ENCODE peak calls at places on chromosomes 13 and 19, in six cellular contexts. One of them, this sample, is unnamed.

GRCh38 chr13:50425772-50426171 is 410.5 kb downstream of the KCNRG start:
- DNase-seq in frontal cortex: no peak
- DNase-seq in GM12878: no peak
- DNase-seq in gastrocnemius medialis: no peak
- DNase-seq in central memory CD4-positive, alpha-beta T cell: no peak
- DNase-seq in brain pericyte: no peak
- DNase-seq in this sample: no peak

GRCh38 chr13:50847501-50847900 is 4.0 kb upstream of the DLEU7 start:
- DNase-seq in frontal cortex: no peak
- DNase-seq in GM12878: no peak
- DNase-seq in gastrocnemius medialis: no peak
- DNase-seq in central memory CD4-positive, alpha-beta T cell: no peak
- DNase-seq in brain pericyte: no peak
- DNase-seq in this sample: no peak

GRCh38 chr13:96519380-96519779 is 429.5 kb downstream of the HS6ST3 start:
- DNase-seq in frontal cortex: no peak
- DNase-seq in GM12878: no peak
- DNase-seq in gastrocnemius medialis: no peak
- DNase-seq in central memory CD4-positive, alpha-beta T cell: no peak
- DNase-seq in brain pericyte: no peak
- DNase-seq in this sample: no peak

GRCh38 chr19:52138614-52139290 is 986 bp downstream of the ZNF616 start:
- DNase-seq in frontal cortex: no peak
- DNase-seq in GM12878: no peak
- DNase-seq in gastrocnemius medialis: peak
- DNase-seq in central memory CD4-positive, alpha-beta T cell: no peak
- DNase-seq in brain pericyte: no peak
- DNase-seq in this sample: peak

GRCh38 chr19:32318884-32319520 is 26.4 kb upstream of the ZNF507 start:
- DNase-seq in frontal cortex: no peak
- DNase-seq in GM12878: no peak
- DNase-seq in gastrocnemius medialis: no peak
- DNase-seq in central memory CD4-positive, alpha-beta T cell: no peak
- DNase-seq in brain pericyte: no peak
- DNase-seq in this sample: no peak

GRCh38 chr19:18046066-18046718 is 38.2 kb downstream of the ARRDC2 start:
- DNase-seq in frontal cortex: no peak
- DNase-seq in GM12878: no peak
- DNase-seq in gastrocnemius medialis: no peak
- DNase-seq in central memory CD4-positive, alpha-beta T cell: no peak
- DNase-seq in brain pericyte: no peak
- DNase-seq in this sample: no peak

GRCh38 chr13:42707596-42707995 is 73.8 kb upstream of the FAM216B start:
- DNase-seq in frontal cortex: no peak
- DNase-seq in GM12878: no peak
- DNase-seq in gastrocnemius medialis: no peak
- DNase-seq in central memory CD4-positive, alpha-beta T cell: no peak
- DNase-seq in brain pericyte: no peak
- DNase-seq in this sample: no peak

GRCh38 chr19:50322234-50322633 is 6.9 kb downstream of the KCNC3 start:
- DNase-seq in frontal cortex: no peak
- DNase-seq in GM12878: no peak
- DNase-seq in gastrocnemius medialis: no peak
- DNase-seq in central memory CD4-positive, alpha-beta T cell: no peak
- DNase-seq in brain pericyte: no peak
- DNase-seq in this sample: no peak

GRCh38 chr19:2922987-2923386 is 21.8 kb downstream of the ZNF77 start:
- DNase-seq in frontal cortex: no peak
- DNase-seq in GM12878: no peak
- DNase-seq in gastrocnemius medialis: no peak
- DNase-seq in central memory CD4-positive, alpha-beta T cell: no peak
- DNase-seq in brain pericyte: no peak
- DNase-seq in this sample: no peak

GRCh38 chr13:100600915-100601314 is 12.3 kb upstream of the GGACT start:
- DNase-seq in frontal cortex: no peak
- DNase-seq in GM12878: no peak
- DNase-seq in gastrocnemius medialis: no peak
- DNase-seq in central memory CD4-positive, alpha-beta T cell: no peak
- DNase-seq in brain pericyte: no peak
- DNase-seq in this sample: peak

GRCh38 chr19:48203227-48203793 is 32.8 kb downstream of the ZSWIM9 start:
- DNase-seq in frontal cortex: no peak
- DNase-seq in GM12878: no peak
- DNase-seq in gastrocnemius medialis: no peak
- DNase-seq in central memory CD4-positive, alpha-beta T cell: no peak
- DNase-seq in brain pericyte: no peak
- DNase-seq in this sample: peak

GRCh38 chr13:83286737-83287136 is 595.5 kb downstream of the SLITRK1 start:
- DNase-seq in frontal cortex: no peak
- DNase-seq in GM12878: no peak
- DNase-seq in gastrocnemius medialis: no peak
- DNase-seq in central memory CD4-positive, alpha-beta T cell: no peak
- DNase-seq in brain pericyte: no peak
- DNase-seq in this sample: no peak

GRCh38 chr13:102127153-102127552 is 274.7 kb downstream of the FGF14 start:
- DNase-seq in frontal cortex: no peak
- DNase-seq in GM12878: no peak
- DNase-seq in gastrocnemius medialis: no peak
- DNase-seq in central memory CD4-positive, alpha-beta T cell: no peak
- DNase-seq in brain pericyte: no peak
- DNase-seq in this sample: no peak

GRCh38 chr13:27170521-27171243 is 929 bp downstream of the USP12 start:
- DNase-seq in frontal cortex: peak
- DNase-seq in GM12878: no peak
- DNase-seq in gastrocnemius medialis: peak
- DNase-seq in central memory CD4-positive, alpha-beta T cell: peak
- DNase-seq in brain pericyte: no peak
- DNase-seq in this sample: peak

GRCh38 chr19:15453091-15453498 is 3.3 kb upstream of the WIZ start:
- DNase-seq in frontal cortex: no peak
- DNase-seq in GM12878: no peak
- DNase-seq in gastrocnemius medialis: no peak
- DNase-seq in central memory CD4-positive, alpha-beta T cell: no peak
- DNase-seq in brain pericyte: no peak
- DNase-seq in this sample: no peak

GRCh38 chr13:48750588-48751383 is 97.1 kb downstream of the CYSLTR2 start:
- DNase-seq in frontal cortex: no peak
- DNase-seq in GM12878: no peak
- DNase-seq in gastrocnemius medialis: no peak
- DNase-seq in central memory CD4-positive, alpha-beta T cell: no peak
- DNase-seq in brain pericyte: no peak
- DNase-seq in this sample: no peak

GRCh38 chr19:49214701-49215100 is 57.1 kb downstream of the TRPM4 start:
- DNase-seq in frontal cortex: no peak
- DNase-seq in GM12878: no peak
- DNase-seq in gastrocnemius medialis: no peak
- DNase-seq in central memory CD4-positive, alpha-beta T cell: no peak
- DNase-seq in brain pericyte: no peak
- DNase-seq in this sample: no peak

GRCh38 chr13:39322836-39323585 is 280.0 kb downstream of the LHFPL6 start:
- DNase-seq in frontal cortex: no peak
- DNase-seq in GM12878: no peak
- DNase-seq in gastrocnemius medialis: no peak
- DNase-seq in central memory CD4-positive, alpha-beta T cell: no peak
- DNase-seq in brain pericyte: no peak
- DNase-seq in this sample: no peak

GRCh38 chr13:113879506-113880360 is 15.9 kb upstream of the GAS6 start:
- DNase-seq in frontal cortex: no peak
- DNase-seq in GM12878: no peak
- DNase-seq in gastrocnemius medialis: no peak
- DNase-seq in central memory CD4-positive, alpha-beta T cell: no peak
- DNase-seq in brain pericyte: no peak
- DNase-seq in this sample: no peak

GRCh38 chr13:67549331-67549730 is 319.2 kb upstream of the PCDH9 start:
- DNase-seq in frontal cortex: no peak
- DNase-seq in GM12878: no peak
- DNase-seq in gastrocnemius medialis: no peak
- DNase-seq in central memory CD4-positive, alpha-beta T cell: no peak
- DNase-seq in brain pericyte: no peak
- DNase-seq in this sample: no peak

GRCh38 chr19:49362048-49362925 is at the start of gene TEAD2:
- DNase-seq in frontal cortex: no peak
- DNase-seq in GM12878: no peak
- DNase-seq in gastrocnemius medialis: peak
- DNase-seq in central memory CD4-positive, alpha-beta T cell: no peak
- DNase-seq in brain pericyte: no peak
- DNase-seq in this sample: no peak

GRCh38 chr13:91813255-91813654 is 414.8 kb downstream of the GPC5 start:
- DNase-seq in frontal cortex: no peak
- DNase-seq in GM12878: no peak
- DNase-seq in gastrocnemius medialis: no peak
- DNase-seq in central memory CD4-positive, alpha-beta T cell: no peak
- DNase-seq in brain pericyte: no peak
- DNase-seq in this sample: no peak

GRCh38 chr13:44271915-44272341 is 101.7 kb upstream of the SERP2 start:
- DNase-seq in frontal cortex: no peak
- DNase-seq in GM12878: no peak
- DNase-seq in gastrocnemius medialis: peak
- DNase-seq in central memory CD4-positive, alpha-beta T cell: no peak
- DNase-seq in brain pericyte: peak
- DNase-seq in this sample: no peak